ENCODE peak calls at places on chromosomes 1 and 21, in ten cellular contexts. One of them, this sample, is unnamed.

GRCh38 chr1:163055005-163055404 is 14.2 kb upstream of the RGS4 start:
- DNase-seq in astrocyte of the cerebellum: no peak
- DNase-seq in activated naive CD4-positive, alpha-beta T cell treated with Interleukin-2 at 50 U/mL for 16 hours: no peak
- DNase-seq in HuH-7.5: no peak
- DNase-seq in Daoy: no peak
- DNase-seq in GF-D8: no peak
- DNase-seq in progenitor cell of endocrine pancreas: no peak
- DNase-seq in mammary epithelial cell: no peak
- DNase-seq in left ventricle myocardium inferior: no peak
- DNase-seq in putamen: no peak
- DNase-seq in this sample: no peak

GRCh38 chr1:232620356-232620841 is 9.5 kb downstream of the SIPA1L2 start:
- DNase-seq in astrocyte of the cerebellum: peak
- DNase-seq in activated naive CD4-positive, alpha-beta T cell treated with Interleukin-2 at 50 U/mL for 16 hours: no peak
- DNase-seq in HuH-7.5: no peak
- DNase-seq in Daoy: peak
- DNase-seq in GF-D8: no peak
- DNase-seq in progenitor cell of endocrine pancreas: no peak
- DNase-seq in mammary epithelial cell: peak
- DNase-seq in left ventricle myocardium inferior: peak
- DNase-seq in putamen: peak
- DNase-seq in this sample: peak

GRCh38 chr21:17903029-17903806 is 84.1 kb upstream of the C21orf91 start:
- DNase-seq in astrocyte of the cerebellum: no peak
- DNase-seq in activated naive CD4-positive, alpha-beta T cell treated with Interleukin-2 at 50 U/mL for 16 hours: no peak
- DNase-seq in HuH-7.5: no peak
- DNase-seq in Daoy: no peak
- DNase-seq in GF-D8: peak
- DNase-seq in progenitor cell of endocrine pancreas: no peak
- DNase-seq in mammary epithelial cell: no peak
- DNase-seq in left ventricle myocardium inferior: no peak
- DNase-seq in putamen: peak
- DNase-seq in this sample: peak

GRCh38 chr1:169745015-169745861 is 11.4 kb upstream of the SELE start:
- DNase-seq in astrocyte of the cerebellum: peak
- DNase-seq in activated naive CD4-positive, alpha-beta T cell treated with Interleukin-2 at 50 U/mL for 16 hours: no peak
- DNase-seq in HuH-7.5: no peak
- DNase-seq in Daoy: peak
- DNase-seq in GF-D8: no peak
- DNase-seq in progenitor cell of endocrine pancreas: no peak
- DNase-seq in mammary epithelial cell: no peak
- DNase-seq in left ventricle myocardium inferior: no peak
- DNase-seq in putamen: peak
- DNase-seq in this sample: no peak

GRCh38 chr1:21670956-21671902 is 2.1 kb upstream of the RAP1GAP start:
- DNase-seq in astrocyte of the cerebellum: no peak
- DNase-seq in activated naive CD4-positive, alpha-beta T cell treated with Interleukin-2 at 50 U/mL for 16 hours: no peak
- DNase-seq in HuH-7.5: no peak
- DNase-seq in Daoy: no peak
- DNase-seq in GF-D8: no peak
- DNase-seq in progenitor cell of endocrine pancreas: no peak
- DNase-seq in mammary epithelial cell: no peak
- DNase-seq in left ventricle myocardium inferior: no peak
- DNase-seq in putamen: no peak
- DNase-seq in this sample: no peak

GRCh38 chr1:178134061-178134460 is 40.2 kb downstream of the RASAL2 start:
- DNase-seq in astrocyte of the cerebellum: no peak
- DNase-seq in activated naive CD4-positive, alpha-beta T cell treated with Interleukin-2 at 50 U/mL for 16 hours: no peak
- DNase-seq in HuH-7.5: no peak
- DNase-seq in Daoy: peak
- DNase-seq in GF-D8: no peak
- DNase-seq in progenitor cell of endocrine pancreas: no peak
- DNase-seq in mammary epithelial cell: peak
- DNase-seq in left ventricle myocardium inferior: no peak
- DNase-seq in putamen: peak
- DNase-seq in this sample: peak

GRCh38 chr1:2495546-2495945 is 19.5 kb downstream of the PLCH2 start:
- DNase-seq in astrocyte of the cerebellum: no peak
- DNase-seq in activated naive CD4-positive, alpha-beta T cell treated with Interleukin-2 at 50 U/mL for 16 hours: no peak
- DNase-seq in HuH-7.5: no peak
- DNase-seq in Daoy: no peak
- DNase-seq in GF-D8: no peak
- DNase-seq in progenitor cell of endocrine pancreas: no peak
- DNase-seq in mammary epithelial cell: no peak
- DNase-seq in left ventricle myocardium inferior: no peak
- DNase-seq in putamen: no peak
- DNase-seq in this sample: no peak

GRCh38 chr1:107821340-107821739 is 143.6 kb downstream of the VAV3 start:
- DNase-seq in astrocyte of the cerebellum: no peak
- DNase-seq in activated naive CD4-positive, alpha-beta T cell treated with Interleukin-2 at 50 U/mL for 16 hours: no peak
- DNase-seq in HuH-7.5: no peak
- DNase-seq in Daoy: no peak
- DNase-seq in GF-D8: no peak
- DNase-seq in progenitor cell of endocrine pancreas: no peak
- DNase-seq in mammary epithelial cell: peak
- DNase-seq in left ventricle myocardium inferior: no peak
- DNase-seq in putamen: no peak
- DNase-seq in this sample: no peak

GRCh38 chr21:45341779-45342178 is 54.1 kb upstream of the POFUT2 start:
- DNase-seq in astrocyte of the cerebellum: peak
- DNase-seq in activated naive CD4-positive, alpha-beta T cell treated with Interleukin-2 at 50 U/mL for 16 hours: no peak
- DNase-seq in HuH-7.5: no peak
- DNase-seq in Daoy: peak
- DNase-seq in GF-D8: no peak
- DNase-seq in progenitor cell of endocrine pancreas: no peak
- DNase-seq in mammary epithelial cell: peak
- DNase-seq in left ventricle myocardium inferior: no peak
- DNase-seq in putamen: no peak
- DNase-seq in this sample: no peak

GRCh38 chr1:233245191-233245765 is 50.2 kb downstream of the PCNX2 start:
- DNase-seq in astrocyte of the cerebellum: peak
- DNase-seq in activated naive CD4-positive, alpha-beta T cell treated with Interleukin-2 at 50 U/mL for 16 hours: no peak
- DNase-seq in HuH-7.5: no peak
- DNase-seq in Daoy: peak
- DNase-seq in GF-D8: no peak
- DNase-seq in progenitor cell of endocrine pancreas: no peak
- DNase-seq in mammary epithelial cell: peak
- DNase-seq in left ventricle myocardium inferior: no peak
- DNase-seq in putamen: no peak
- DNase-seq in this sample: no peak

GRCh38 chr1:29698033-29698432 is 461.7 kb downstream of the PTPRU start:
- DNase-seq in astrocyte of the cerebellum: no peak
- DNase-seq in activated naive CD4-positive, alpha-beta T cell treated with Interleukin-2 at 50 U/mL for 16 hours: no peak
- DNase-seq in HuH-7.5: peak
- DNase-seq in Daoy: peak
- DNase-seq in GF-D8: no peak
- DNase-seq in progenitor cell of endocrine pancreas: peak
- DNase-seq in mammary epithelial cell: peak
- DNase-seq in left ventricle myocardium inferior: no peak
- DNase-seq in putamen: no peak
- DNase-seq in this sample: no peak

GRCh38 chr1:197775282-197776262 is at the start of gene DENND1B:
- DNase-seq in astrocyte of the cerebellum: peak
- DNase-seq in activated naive CD4-positive, alpha-beta T cell treated with Interleukin-2 at 50 U/mL for 16 hours: peak
- DNase-seq in HuH-7.5: peak
- DNase-seq in Daoy: peak
- DNase-seq in GF-D8: peak
- DNase-seq in progenitor cell of endocrine pancreas: peak
- DNase-seq in mammary epithelial cell: peak
- DNase-seq in left ventricle myocardium inferior: peak
- DNase-seq in putamen: no peak
- DNase-seq in this sample: peak

GRCh38 chr1:161206411-161207140 is 4.4 kb downstream of the NDUFS2 start:
- DNase-seq in astrocyte of the cerebellum: no peak
- DNase-seq in activated naive CD4-positive, alpha-beta T cell treated with Interleukin-2 at 50 U/mL for 16 hours: no peak
- DNase-seq in HuH-7.5: no peak
- DNase-seq in Daoy: no peak
- DNase-seq in GF-D8: no peak
- DNase-seq in progenitor cell of endocrine pancreas: no peak
- DNase-seq in mammary epithelial cell: no peak
- DNase-seq in left ventricle myocardium inferior: no peak
- DNase-seq in putamen: no peak
- DNase-seq in this sample: no peak

GRCh38 chr1:162605225-162605927 is 26.9 kb upstream of the DDR2 start:
- DNase-seq in astrocyte of the cerebellum: peak
- DNase-seq in activated naive CD4-positive, alpha-beta T cell treated with Interleukin-2 at 50 U/mL for 16 hours: no peak
- DNase-seq in HuH-7.5: no peak
- DNase-seq in Daoy: peak
- DNase-seq in GF-D8: no peak
- DNase-seq in progenitor cell of endocrine pancreas: no peak
- DNase-seq in mammary epithelial cell: peak
- DNase-seq in left ventricle myocardium inferior: no peak
- DNase-seq in putamen: no peak
- DNase-seq in this sample: no peak

GRCh38 chr1:240466509-240466908 is 145.4 kb downstream of the GREM2 start:
- DNase-seq in astrocyte of the cerebellum: no peak
- DNase-seq in activated naive CD4-positive, alpha-beta T cell treated with Interleukin-2 at 50 U/mL for 16 hours: no peak
- DNase-seq in HuH-7.5: no peak
- DNase-seq in Daoy: no peak
- DNase-seq in GF-D8: no peak
- DNase-seq in progenitor cell of endocrine pancreas: no peak
- DNase-seq in mammary epithelial cell: no peak
- DNase-seq in left ventricle myocardium inferior: no peak
- DNase-seq in putamen: no peak
- DNase-seq in this sample: no peak

GRCh38 chr1:7045897-7046296 is 260.6 kb downstream of the CAMTA1 start:
- DNase-seq in astrocyte of the cerebellum: no peak
- DNase-seq in activated naive CD4-positive, alpha-beta T cell treated with Interleukin-2 at 50 U/mL for 16 hours: no peak
- DNase-seq in HuH-7.5: no peak
- DNase-seq in Daoy: no peak
- DNase-seq in GF-D8: no peak
- DNase-seq in progenitor cell of endocrine pancreas: no peak
- DNase-seq in mammary epithelial cell: no peak
- DNase-seq in left ventricle myocardium inferior: no peak
- DNase-seq in putamen: no peak
- DNase-seq in this sample: no peak

GRCh38 chr1:206734499-206735142 is 36.0 kb upstream of the IL19 start:
- DNase-seq in astrocyte of the cerebellum: no peak
- DNase-seq in activated naive CD4-positive, alpha-beta T cell treated with Interleukin-2 at 50 U/mL for 16 hours: peak
- DNase-seq in HuH-7.5: peak
- DNase-seq in Daoy: peak
- DNase-seq in GF-D8: no peak
- DNase-seq in progenitor cell of endocrine pancreas: peak
- DNase-seq in mammary epithelial cell: no peak
- DNase-seq in left ventricle myocardium inferior: no peak
- DNase-seq in putamen: no peak
- DNase-seq in this sample: peak

GRCh38 chr1:66711420-66711819 is 40.8 kb upstream of the DYNLT5 start:
- DNase-seq in astrocyte of the cerebellum: no peak
- DNase-seq in activated naive CD4-positive, alpha-beta T cell treated with Interleukin-2 at 50 U/mL for 16 hours: no peak
- DNase-seq in HuH-7.5: no peak
- DNase-seq in Daoy: no peak
- DNase-seq in GF-D8: no peak
- DNase-seq in progenitor cell of endocrine pancreas: no peak
- DNase-seq in mammary epithelial cell: no peak
- DNase-seq in left ventricle myocardium inferior: no peak
- DNase-seq in putamen: no peak
- DNase-seq in this sample: no peak

GRCh38 chr1:30373471-30374399 is 349.6 kb downstream of the MATN1 start:
- DNase-seq in astrocyte of the cerebellum: no peak
- DNase-seq in activated naive CD4-positive, alpha-beta T cell treated with Interleukin-2 at 50 U/mL for 16 hours: no peak
- DNase-seq in HuH-7.5: no peak
- DNase-seq in Daoy: no peak
- DNase-seq in GF-D8: no peak
- DNase-seq in progenitor cell of endocrine pancreas: no peak
- DNase-seq in mammary epithelial cell: no peak
- DNase-seq in left ventricle myocardium inferior: no peak
- DNase-seq in putamen: no peak
- DNase-seq in this sample: no peak

GRCh38 chr1:28111157-28111556 is 22.7 kb upstream of the EYA3 start:
- DNase-seq in astrocyte of the cerebellum: no peak
- DNase-seq in activated naive CD4-positive, alpha-beta T cell treated with Interleukin-2 at 50 U/mL for 16 hours: no peak
- DNase-seq in HuH-7.5: no peak
- DNase-seq in Daoy: peak
- DNase-seq in GF-D8: peak
- DNase-seq in progenitor cell of endocrine pancreas: no peak
- DNase-seq in mammary epithelial cell: no peak
- DNase-seq in left ventricle myocardium inferior: no peak
- DNase-seq in putamen: no peak
- DNase-seq in this sample: peak